ENCODE peak calls at places on chromosomes 3 and 15, in ten cellular contexts. Y is MG63; V is transverse colon; E is NT2/D1; A is H4; T is neural progenitor cell; X is GM12865; M is stimulated activated CD4-positive, alpha-beta T cell treated with anti-CD3 and anti-CD28 coated beads, TNF-alpha, amount 100 ng/mL, for 1 hour; P is dermis blood vessel endothelial cell; B is AG10803. C is an unnamed sample.

GRCh38 chr3:53724566-53724965 is 121.7 kb downstream of the CHDH start:
- DNase-seq in Y (no peak), V (no peak), E (no peak), A (no peak), T (no peak), X (no peak), M (no peak), P (no peak), B (no peak), C (no peak)

GRCh38 chr3:193831495-193832455 is 238.8 kb downstream of the OPA1 start:
- DNase-seq in Y (peak), V (no peak), E (no peak), A (peak), T (no peak), X (peak), M (no peak), P (no peak), B (no peak), C (no peak)

GRCh38 chr3:195916291-195916690 is 7.9 kb upstream of the TNK2 start:
- DNase-seq in Y (no peak), V (no peak), E (no peak), A (no peak), T (no peak), X (no peak), M (no peak), P (no peak), B (no peak), C (no peak)

GRCh38 chr3:139234491-139234890 is 109.3 kb upstream of the MRPS22 start:
- DNase-seq in Y (no peak), V (no peak), E (no peak), A (no peak), T (no peak), X (no peak), M (no peak), P (no peak), B (no peak), C (no peak)

GRCh38 chr3:89964347-89964746 is 856.9 kb downstream of the EPHA3 start:
- DNase-seq in Y (no peak), V (no peak), E (no peak), A (no peak), T (no peak), X (no peak), M (no peak), P (no peak), B (no peak), C (no peak)

GRCh38 chr3:68855620-68856019 is 76.7 kb downstream of the TAFA4 start:
- DNase-seq in Y (no peak), V (no peak), E (no peak), A (no peak), T (no peak), X (no peak), M (no peak), P (no peak), B (no peak), C (no peak)

GRCh38 chr3:52056521-52056967 is at the start of gene DUSP7:
- DNase-seq in Y (peak), V (peak), E (no peak), A (no peak), T (peak), X (peak), M (peak), P (peak), B (peak), C (peak)

GRCh38 chr3:130661116-130661515 is 85.5 kb downstream of the PIK3R4 start:
- DNase-seq in Y (no peak), V (no peak), E (no peak), A (no peak), T (no peak), X (no peak), M (no peak), P (no peak), B (no peak), C (no peak)

GRCh38 chr3:115324056-115324455 is 177.0 kb upstream of the ZBTB20 start:
- DNase-seq in Y (no peak), V (no peak), E (no peak), A (no peak), T (no peak), X (no peak), M (no peak), P (no peak), B (no peak), C (no peak)

GRCh38 chr3:105970283-105970682 is 101.5 kb upstream of the CBLB start:
- DNase-seq in Y (peak), V (no peak), E (peak), A (peak), T (no peak), X (peak), M (no peak), P (no peak), B (peak), C (no peak)

GRCh38 chr3:171862993-171863521 is 19.9 kb downstream of the TMEM212 start:
- DNase-seq in Y (no peak), V (no peak), E (no peak), A (no peak), T (peak), X (no peak), M (no peak), P (peak), B (peak), C (no peak)

GRCh38 chr3:82137050-82137449 is 375.6 kb upstream of the GBE1 start:
- DNase-seq in Y (no peak), V (no peak), E (no peak), A (no peak), T (no peak), X (no peak), M (no peak), P (no peak), B (no peak), C (no peak)

GRCh38 chr15:56731571-56731970 is 1.7 kb downstream of the ZNF280D start:
- DNase-seq in Y (no peak), V (no peak), E (no peak), A (no peak), T (no peak), X (no peak), M (no peak), P (no peak), B (no peak), C (no peak)

GRCh38 chr3:19948192-19948591 is 1.3 kb downstream of the RAB5A start:
- DNase-seq in Y (no peak), V (no peak), E (no peak), A (no peak), T (no peak), X (no peak), M (no peak), P (no peak), B (no peak), C (no peak)

GRCh38 chr3:65914740-65915366 is 123.9 kb downstream of the MAGI1 start:
- DNase-seq in Y (no peak), V (no peak), E (no peak), A (no peak), T (no peak), X (peak), M (no peak), P (peak), B (no peak), C (no peak)

GRCh38 chr3:194748229-194748628 is 62.5 kb downstream of the FAM43A start:
- DNase-seq in Y (no peak), V (no peak), E (no peak), A (no peak), T (peak), X (no peak), M (no peak), P (no peak), B (no peak), C (no peak)

GRCh38 chr3:79824166-79824565 is 56.4 kb upstream of the ROBO1 start:
- DNase-seq in Y (no peak), V (no peak), E (no peak), A (no peak), T (no peak), X (no peak), M (no peak), P (no peak), B (no peak), C (no peak)

GRCh38 chr15:79615754-79616153 is 183.6 kb downstream of the MINAR1 start:
- DNase-seq in Y (peak), V (no peak), E (no peak), A (no peak), T (no peak), X (no peak), M (no peak), P (no peak), B (no peak), C (no peak)

GRCh38 chr3:119579366-119580147 is at the start of gene ADPRH:
- DNase-seq in Y (peak), V (peak), E (peak), A (no peak), T (peak), X (peak), M (peak), P (peak), B (peak), C (peak)

GRCh38 chr15:83449928-83450501 is 2.9 kb downstream of the SH3GL3 start:
- DNase-seq in Y (no peak), V (no peak), E (no peak), A (no peak), T (no peak), X (no peak), M (no peak), P (no peak), B (peak), C (no peak)

GRCh38 chr3:459376-459710 is 262.8 kb downstream of the CHL1 start:
- DNase-seq in Y (no peak), V (no peak), E (no peak), A (no peak), T (peak), X (no peak), M (no peak), P (no peak), B (no peak), C (no peak)

GRCh38 chr3:77298405-77298804 is 258.5 kb downstream of the ROBO2 start:
- DNase-seq in Y (no peak), V (no peak), E (no peak), A (no peak), T (no peak), X (peak), M (no peak), P (no peak), B (no peak), C (no peak)

C was measured in stimulated activated CD8-positive, alpha-beta memory T cell treated with anti-CD3 and anti-CD28 coated beads, Interleukin-15, amount 100 ng/mL, for 24 hours.